ENCODE peak calls at places on chromosomes 5 and 9, in seven cellular contexts. One of them, this sample, is unnamed.

GRCh38 chr9:131516930-131517329 is 14.1 kb downstream of the UCK1 start:
- DNase-seq in HepG2: no peak
- DNase-seq in psoas muscle: peak; percentile 64
- DNase-seq in activated gamma-delta T cell treated with Interleukin-2 at 50 U/mL for 16 hours: no peak
- DNase-seq in naive B cell: no peak
- DNase-seq in breast epithelium: no peak
- DNase-seq in activated CD4-positive, alpha-beta T cell treated with anti-CD3 and anti-CD28 coated beads, Interleukin-2, amount 10 ng/mL, durations not matched to agents 7 days and 5 days: no peak
- DNase-seq in this sample: no peak

GRCh38 chr5:140544986-140545385 is 2.5 kb upstream of the EIF4EBP3 start:
- DNase-seq in HepG2: no peak
- DNase-seq in breast epithelium: no peak
- DNase-seq in naive B cell: no peak
- DNase-seq in psoas muscle: no peak
- DNase-seq in activated CD4-positive, alpha-beta T cell treated with anti-CD3 and anti-CD28 coated beads, Interleukin-2, amount 10 ng/mL, durations not matched to agents 7 days and 5 days: no peak
- DNase-seq in activated gamma-delta T cell treated with Interleukin-2 at 50 U/mL for 16 hours: no peak
- DNase-seq in this sample: no peak

GRCh38 chr9:108552459-108553040 is 303.2 kb downstream of the ACTL7B start:
- DNase-seq in HepG2: no peak
- DNase-seq in psoas muscle: no peak
- DNase-seq in activated CD4-positive, alpha-beta T cell treated with anti-CD3 and anti-CD28 coated beads, Interleukin-2, amount 10 ng/mL, durations not matched to agents 7 days and 5 days: no peak
- DNase-seq in breast epithelium: peak; percentile 64
- DNase-seq in activated gamma-delta T cell treated with Interleukin-2 at 50 U/mL for 16 hours: no peak
- DNase-seq in naive B cell: no peak
- DNase-seq in this sample: no peak

GRCh38 chr9:136595245-136596218 is 49.7 kb upstream of the NOTCH1 start:
- DNase-seq in psoas muscle: no peak
- DNase-seq in activated CD4-positive, alpha-beta T cell treated with anti-CD3 and anti-CD28 coated beads, Interleukin-2, amount 10 ng/mL, durations not matched to agents 7 days and 5 days: no peak
- DNase-seq in breast epithelium: no peak
- DNase-seq in naive B cell: no peak
- DNase-seq in HepG2: no peak
- DNase-seq in activated gamma-delta T cell treated with Interleukin-2 at 50 U/mL for 16 hours: no peak
- DNase-seq in this sample: no peak

GRCh38 chr9:136210276-136210675 is 5.3 kb upstream of the LHX3 start:
- DNase-seq in breast epithelium: no peak
- DNase-seq in activated gamma-delta T cell treated with Interleukin-2 at 50 U/mL for 16 hours: no peak
- DNase-seq in naive B cell: no peak
- DNase-seq in psoas muscle: peak; percentile 46
- DNase-seq in activated CD4-positive, alpha-beta T cell treated with anti-CD3 and anti-CD28 coated beads, Interleukin-2, amount 10 ng/mL, durations not matched to agents 7 days and 5 days: no peak
- DNase-seq in HepG2: no peak
- DNase-seq in this sample: no peak

GRCh38 chr9:83572524-83572923 is 34.3 kb upstream of the FRMD3 start:
- DNase-seq in HepG2: no peak
- DNase-seq in psoas muscle: no peak
- DNase-seq in breast epithelium: no peak
- DNase-seq in naive B cell: no peak
- DNase-seq in activated CD4-positive, alpha-beta T cell treated with anti-CD3 and anti-CD28 coated beads, Interleukin-2, amount 10 ng/mL, durations not matched to agents 7 days and 5 days: no peak
- DNase-seq in activated gamma-delta T cell treated with Interleukin-2 at 50 U/mL for 16 hours: no peak
- DNase-seq in this sample: no peak

GRCh38 chr9:89969881-89970639 is 365.2 kb downstream of the GADD45G start:
- DNase-seq in psoas muscle: no peak
- DNase-seq in activated gamma-delta T cell treated with Interleukin-2 at 50 U/mL for 16 hours: no peak
- DNase-seq in naive B cell: no peak
- DNase-seq in breast epithelium: no peak
- DNase-seq in activated CD4-positive, alpha-beta T cell treated with anti-CD3 and anti-CD28 coated beads, Interleukin-2, amount 10 ng/mL, durations not matched to agents 7 days and 5 days: no peak
- DNase-seq in HepG2: no peak
- DNase-seq in this sample: no peak

GRCh38 chr5:127564002-127564769 is 46.7 kb downstream of the PRRC1 start:
- DNase-seq in HepG2: peak; percentile 57
- DNase-seq in activated CD4-positive, alpha-beta T cell treated with anti-CD3 and anti-CD28 coated beads, Interleukin-2, amount 10 ng/mL, durations not matched to agents 7 days and 5 days: peak; percentile 70
- DNase-seq in breast epithelium: peak; percentile 21
- DNase-seq in psoas muscle: no peak
- DNase-seq in activated gamma-delta T cell treated with Interleukin-2 at 50 U/mL for 16 hours: peak; percentile 44
- DNase-seq in naive B cell: peak; percentile 41
- DNase-seq in this sample: peak; percentile 25

GRCh38 chr5:141753971-141754713 is 72.1 kb upstream of the ARAP3 start:
- DNase-seq in activated CD4-positive, alpha-beta T cell treated with anti-CD3 and anti-CD28 coated beads, Interleukin-2, amount 10 ng/mL, durations not matched to agents 7 days and 5 days: peak; percentile 52
- DNase-seq in psoas muscle: no peak
- DNase-seq in HepG2: no peak
- DNase-seq in breast epithelium: no peak
- DNase-seq in naive B cell: no peak
- DNase-seq in activated gamma-delta T cell treated with Interleukin-2 at 50 U/mL for 16 hours: no peak
- DNase-seq in this sample: peak; percentile 11

GRCh38 chr5:29794146-29794787 is 1399.2 kb upstream of the CDH6 start:
- DNase-seq in activated CD4-positive, alpha-beta T cell treated with anti-CD3 and anti-CD28 coated beads, Interleukin-2, amount 10 ng/mL, durations not matched to agents 7 days and 5 days: no peak
- DNase-seq in naive B cell: no peak
- DNase-seq in activated gamma-delta T cell treated with Interleukin-2 at 50 U/mL for 16 hours: no peak
- DNase-seq in psoas muscle: no peak
- DNase-seq in HepG2: no peak
- DNase-seq in breast epithelium: no peak
- DNase-seq in this sample: no peak

This sample was measured in CD4-positive, CD25-positive, alpha-beta regulatory T cell.